ENCODE peak calls at places on chromosomes 5 and 9, in five cellular contexts. Y is epithelial cell of esophagus, M is AG04449, Z is heart right ventricle, D is neural crest cell. U is an unnamed sample.

GRCh38 chr5:42547146-42547545 is 123.9 kb downstream of the GHR start:
- DNase-seq in Z (no peak), M (no peak), Y (peak; percentile 83), D (no peak), U (no peak)

GRCh38 chr9:127166651-127167524 is 44.5 kb upstream of the ANGPTL2 start:
- DNase-seq in M (no peak), D (no peak), Z (no peak), Y (peak; percentile 98), U (no peak)

GRCh38 chr9:98533132-98533531 is 175.6 kb downstream of the GABBR2 start:
- DNase-seq in M (no peak), Y (no peak), D (no peak), Z (no peak), U (no peak)

GRCh38 chr5:142275496-142275895 is 49.3 kb downstream of the SPRY4 start:
- DNase-seq in D (no peak), Y (peak; percentile 70), M (no peak), Z (no peak), U (no peak)

GRCh38 chr5:58018016-58018415 is 441.9 kb downstream of the PLK2 start:
- DNase-seq in D (no peak), Y (no peak), Z (no peak), M (no peak), U (no peak)

GRCh38 chr5:164300295-164300694 is 794.9 kb downstream of the MAT2B start:
- DNase-seq in Z (no peak), M (no peak), Y (no peak), D (no peak), U (no peak)

GRCh38 chr5:148085934-148086333 is 22.2 kb downstream of the SPINK5 start:
- DNase-seq in M (no peak), Z (no peak), D (no peak), Y (peak; percentile 63), U (no peak)

GRCh38 chr9:114911167-114911821 is 19.1 kb downstream of the TNFSF8 start:
- DNase-seq in D (no peak), Z (peak; percentile 17), Y (peak; percentile 62), M (no peak), U (peak; percentile 23)

GRCh38 chr5:58042933-58043606 is 416.8 kb downstream of the PLK2 start:
- DNase-seq in D (no peak), Z (no peak), Y (peak; percentile 43), M (no peak), U (no peak)

GRCh38 chr9:70229026-70229425 is 29.8 kb upstream of the SMC5 start:
- DNase-seq in M (no peak), D (no peak), Z (peak; percentile 24), Y (no peak), U (no peak)

GRCh38 chr9:70228098-70228497 is 30.7 kb upstream of the SMC5 start:
- DNase-seq in M (no peak), Y (no peak), Z (no peak), D (no peak), U (no peak)

GRCh38 chr9:70232476-70232875 is 26.3 kb upstream of the SMC5 start:
- DNase-seq in M (no peak), Z (no peak), Y (no peak), D (no peak), U (no peak)

GRCh38 chr9:70229579-70229978 is 29.2 kb upstream of the SMC5 start:
- DNase-seq in M (no peak), Z (no peak), D (no peak), Y (peak; percentile 54), U (no peak)
- TF ChIP-seq CTCF in M (peak; percentile 35), Z (peak; percentile 35), D (peak; percentile 67), Y (peak; percentile 38), U (peak; percentile 50)

GRCh38 chr5:10557747-10558295 is 6.0 kb upstream of the ANKRD33B start:
- DNase-seq in D (no peak), Z (no peak), Y (no peak), M (no peak), U (no peak)

GRCh38 chr5:10555134-10555733 is 8.6 kb upstream of the ANKRD33B start:
- DNase-seq in D (no peak), Y (peak; percentile 64), Z (no peak), M (no peak), U (no peak)

GRCh38 chr5:10559151-10559550 is 4.7 kb upstream of the ANKRD33B start:
- DNase-seq in D (no peak), Y (no peak), Z (no peak), M (no peak), U (no peak)

GRCh38 chr5:10556331-10556807 is 7.5 kb upstream of the ANKRD33B start:
- DNase-seq in Z (no peak), Y (peak; percentile 76), M (no peak), D (no peak), U (no peak)

DNA sequence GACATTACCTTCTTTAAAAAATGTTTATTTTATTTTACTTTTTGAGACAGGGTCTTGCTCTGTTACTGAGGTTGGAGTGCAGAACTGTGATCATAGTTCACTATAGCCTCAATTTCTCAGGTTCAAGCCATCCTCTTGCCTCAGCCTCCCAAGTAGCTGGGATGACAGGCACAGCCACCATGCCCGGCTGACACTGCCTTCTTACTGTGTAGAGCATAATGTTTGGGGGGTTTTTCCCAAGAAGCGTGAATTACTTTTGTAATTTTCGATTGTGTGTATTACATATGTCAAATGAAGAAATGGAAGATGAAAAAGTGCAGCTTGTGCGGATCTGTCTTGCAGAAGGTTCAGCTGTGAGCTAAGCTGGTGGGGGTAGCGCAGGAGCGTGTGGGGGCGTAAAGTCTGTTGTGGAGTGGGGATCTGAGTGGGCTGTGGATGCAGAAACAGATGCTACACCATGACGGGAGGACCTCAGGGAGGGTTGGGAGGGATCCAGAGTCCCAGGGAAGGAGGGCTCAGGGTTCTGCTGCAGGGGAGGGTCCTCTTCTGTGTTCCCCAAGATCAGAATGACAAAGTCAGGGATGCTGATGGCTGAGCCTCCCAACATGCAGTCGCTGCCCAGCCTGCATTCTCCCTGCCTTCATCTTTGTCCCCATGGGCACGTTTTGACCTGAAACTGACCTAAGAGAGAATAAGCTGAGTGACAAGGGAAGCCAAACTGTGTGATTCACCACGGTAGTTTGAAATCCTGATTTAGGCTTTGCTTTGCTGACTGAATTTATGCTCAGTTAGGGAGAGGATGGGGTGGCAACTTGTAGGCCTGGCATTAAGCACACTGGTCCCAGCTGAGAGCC is 6.8 kb upstream of the ANKRD33B start:
- DNase-seq in Z (no peak), Y (no peak), D (no peak), M (no peak), U (no peak)
- TF ChIP-seq CTCF in Z (no peak), Y (no peak), D (no peak), M (no peak), U (no peak)

GRCh38 chr5:168176941-168177340 is 114.5 kb upstream of the WWC1 start:
- DNase-seq in Y (no peak), D (no peak), Z (no peak), M (no peak), U (no peak)

GRCh38 chr5:168176251-168176650 is 115.2 kb upstream of the WWC1 start:
- DNase-seq in Y (no peak), Z (no peak), M (no peak), D (no peak), U (no peak)

GRCh38 chr5:168174376-168174775 is 117.1 kb upstream of the WWC1 start:
- DNase-seq in M (no peak), D (no peak), Z (no peak), Y (peak; percentile 37), U (no peak)

GRCh38 chr5:168179185-168179584 is 112.3 kb upstream of the WWC1 start:
- DNase-seq in Z (no peak), M (no peak), D (no peak), Y (peak; percentile 6), U (no peak)

DNA sequence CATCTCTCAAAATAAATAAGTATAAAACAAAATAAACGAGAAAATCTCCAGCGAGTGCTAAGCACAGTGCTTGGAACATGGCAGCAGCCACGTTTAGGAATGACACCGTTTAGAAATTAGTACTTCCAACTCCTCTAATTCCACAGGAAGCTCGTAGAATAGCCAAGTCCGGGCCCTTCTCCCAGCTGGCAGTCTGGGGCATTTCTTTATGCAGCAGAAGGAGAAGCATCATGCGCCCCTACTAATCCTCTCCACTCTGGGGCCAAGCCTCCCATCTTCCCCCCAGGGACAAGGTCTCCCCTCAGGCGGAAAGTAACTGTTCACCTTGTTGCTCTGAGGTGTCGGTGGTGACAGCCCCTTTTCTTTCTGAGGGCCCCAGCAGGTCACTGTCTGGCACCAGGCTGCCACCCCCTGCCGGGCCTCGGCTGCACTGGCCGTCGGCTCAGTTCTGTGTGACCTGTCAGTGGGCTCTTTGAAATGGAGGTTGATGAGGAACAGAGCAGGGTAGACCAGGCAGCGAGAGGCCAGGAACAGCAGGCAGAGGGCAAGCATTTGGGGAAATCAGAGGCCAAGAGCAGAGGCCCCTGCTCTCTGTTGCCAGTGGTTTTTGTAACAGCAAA is 113.5 kb upstream of the WWC1 start:
- DNase-seq in D (no peak), Y (no peak), Z (peak; percentile 50), M (no peak), U (no peak)
- TF ChIP-seq CTCF in D (peak; percentile 28), Y (no peak), Z (no peak), M (no peak), U (no peak)

GRCh38 chr9:121198512-121199042 is 3.1 kb downstream of the RAB14 start:
- DNase-seq in Y (no peak), D (no peak), M (no peak), Z (no peak), U (no peak)

GRCh38 chr9:121199921-121200320 is 1.7 kb downstream of the RAB14 start:
- DNase-seq in D (no peak), Y (no peak), M (no peak), Z (no peak), U (no peak)

GRCh38 chr9:121196389-121196788 is 5.3 kb downstream of the RAB14 start:
- DNase-seq in Z (no peak), D (no peak), Y (peak; percentile 24), M (no peak), U (no peak)

GRCh38 chr9:121194730-121195129 is 6.9 kb downstream of the RAB14 start:
- DNase-seq in Y (peak; percentile 89), D (no peak), M (no peak), Z (no peak), U (no peak)

DNA sequence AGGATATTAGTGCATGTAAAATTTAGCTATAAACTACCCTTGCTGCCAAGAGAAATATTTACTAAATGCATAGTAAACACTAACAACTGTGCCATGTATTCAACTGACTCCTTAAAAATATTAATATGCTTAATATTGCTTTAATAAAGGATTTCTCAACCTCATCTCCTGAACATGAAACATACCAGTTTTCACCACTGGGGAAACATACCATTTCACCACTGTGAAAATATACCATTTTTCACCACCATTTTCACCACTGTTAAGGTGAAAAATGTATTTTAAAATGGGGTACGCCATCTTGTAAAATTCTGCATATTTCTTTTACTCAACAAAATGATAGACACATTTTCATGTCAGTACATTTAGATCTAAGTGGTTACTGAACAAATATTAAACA is 4.5 kb downstream of the RAB14 start:
- DNase-seq in D (no peak), Y (no peak), M (no peak), Z (no peak), U (no peak)
- TF ChIP-seq CTCF in D (peak; percentile 44), Y (no peak), M (no peak), Z (no peak), U (peak; percentile 22)

GRCh38 chr9:22119537-22120167 is 110.5 kb upstream of the CDKN2B start:
- DNase-seq in Y (peak; percentile 78), Z (no peak), M (no peak), D (no peak), U (no peak)
- TF ChIP-seq CTCF in Y (peak; percentile 74), Z (peak; percentile 45), M (peak; percentile 51), D (peak; percentile 62), U (no peak)